ENCODE peak calls at places on chromosomes 13 and 19, in nine cellular contexts. One of them, this sample, is unnamed.

GRCh38 chr19:10271543-10272086 is 695 bp downstream of the ICAM1 start:
- DNase-seq in neural progenitor cell: no peak
- DNase-seq in iPS DF 6.9: no peak
- DNase-seq in sigmoid colon: no peak
- DNase-seq in GM06990: peak
- DNase-seq in left lung: no peak
- DNase-seq in AG10803: no peak
- DNase-seq in heart left ventricle: no peak
- DNase-seq in HFF-Myc: no peak
- DNase-seq in this sample: no peak

GRCh38 chr13:80054806-80055205 is 286.1 kb downstream of the SPRY2 start:
- DNase-seq in neural progenitor cell: no peak
- DNase-seq in iPS DF 6.9: no peak
- DNase-seq in sigmoid colon: no peak
- DNase-seq in GM06990: no peak
- DNase-seq in left lung: no peak
- DNase-seq in AG10803: peak
- DNase-seq in heart left ventricle: no peak
- DNase-seq in HFF-Myc: no peak
- DNase-seq in this sample: no peak

GRCh38 chr19:4732680-4733114 is 9.1 kb upstream of the DPP9 start:
- DNase-seq in neural progenitor cell: peak
- DNase-seq in iPS DF 6.9: peak
- DNase-seq in sigmoid colon: peak
- DNase-seq in GM06990: no peak
- DNase-seq in left lung: no peak
- DNase-seq in AG10803: peak
- DNase-seq in heart left ventricle: no peak
- DNase-seq in HFF-Myc: no peak
- DNase-seq in this sample: peak

GRCh38 chr13:91347996-91348905 is 764 bp downstream of the MIR17HG start:
- DNase-seq in neural progenitor cell: peak
- DNase-seq in iPS DF 6.9: no peak
- DNase-seq in sigmoid colon: peak
- DNase-seq in GM06990: no peak
- DNase-seq in left lung: peak
- DNase-seq in AG10803: peak
- DNase-seq in heart left ventricle: peak
- DNase-seq in HFF-Myc: no peak
- DNase-seq in this sample: no peak

GRCh38 chr13:79581870-79582315 is 100.9 kb downstream of the NDFIP2 start:
- DNase-seq in neural progenitor cell: peak
- DNase-seq in iPS DF 6.9: no peak
- DNase-seq in sigmoid colon: no peak
- DNase-seq in GM06990: no peak
- DNase-seq in left lung: no peak
- DNase-seq in AG10803: peak
- DNase-seq in heart left ventricle: peak
- DNase-seq in HFF-Myc: peak
- DNase-seq in this sample: no peak

GRCh38 chr13:112747256-112747655 is 57.4 kb downstream of the ATP11A start:
- DNase-seq in neural progenitor cell: no peak
- DNase-seq in iPS DF 6.9: no peak
- DNase-seq in sigmoid colon: peak
- DNase-seq in GM06990: no peak
- DNase-seq in left lung: no peak
- DNase-seq in AG10803: no peak
- DNase-seq in heart left ventricle: no peak
- DNase-seq in HFF-Myc: no peak
- DNase-seq in this sample: no peak

GRCh38 chr13:36029171-36029570 is 102.0 kb downstream of the DCLK1 start:
- DNase-seq in neural progenitor cell: no peak
- DNase-seq in iPS DF 6.9: no peak
- DNase-seq in sigmoid colon: no peak
- DNase-seq in GM06990: no peak
- DNase-seq in left lung: no peak
- DNase-seq in AG10803: no peak
- DNase-seq in heart left ventricle: no peak
- DNase-seq in HFF-Myc: no peak
- DNase-seq in this sample: no peak

GRCh38 chr19:18086590-18087138 is at the start of gene IL12RB1:
- DNase-seq in neural progenitor cell: no peak
- DNase-seq in iPS DF 6.9: no peak
- DNase-seq in sigmoid colon: no peak
- DNase-seq in GM06990: peak
- DNase-seq in left lung: no peak
- DNase-seq in AG10803: no peak
- DNase-seq in heart left ventricle: no peak
- DNase-seq in HFF-Myc: no peak
- DNase-seq in this sample: no peak

GRCh38 chr19:7507884-7508283 is 8.0 kb upstream of the ZNF358 start:
- DNase-seq in neural progenitor cell: peak
- DNase-seq in iPS DF 6.9: peak
- DNase-seq in sigmoid colon: peak
- DNase-seq in GM06990: peak
- DNase-seq in left lung: peak
- DNase-seq in AG10803: peak
- DNase-seq in heart left ventricle: peak
- DNase-seq in HFF-Myc: no peak
- DNase-seq in this sample: peak

GRCh38 chr19:27867981-27868380 is 1345.0 kb downstream of the UQCRFS1 start:
- DNase-seq in neural progenitor cell: no peak
- DNase-seq in iPS DF 6.9: no peak
- DNase-seq in sigmoid colon: no peak
- DNase-seq in GM06990: no peak
- DNase-seq in left lung: no peak
- DNase-seq in AG10803: no peak
- DNase-seq in heart left ventricle: no peak
- DNase-seq in HFF-Myc: no peak
- DNase-seq in this sample: no peak

GRCh38 chr13:94674609-94675348 is 37.6 kb downstream of the SOX21 start:
- DNase-seq in neural progenitor cell: peak
- DNase-seq in iPS DF 6.9: peak
- DNase-seq in sigmoid colon: no peak
- DNase-seq in GM06990: no peak
- DNase-seq in left lung: no peak
- DNase-seq in AG10803: peak
- DNase-seq in heart left ventricle: no peak
- DNase-seq in HFF-Myc: no peak
- DNase-seq in this sample: no peak

GRCh38 chr13:21427741-21428140 is 31.4 kb downstream of the ZDHHC20 start:
- DNase-seq in neural progenitor cell: no peak
- DNase-seq in iPS DF 6.9: no peak
- DNase-seq in sigmoid colon: no peak
- DNase-seq in GM06990: peak
- DNase-seq in left lung: no peak
- DNase-seq in AG10803: no peak
- DNase-seq in heart left ventricle: no peak
- DNase-seq in HFF-Myc: no peak
- DNase-seq in this sample: no peak

DNA sequence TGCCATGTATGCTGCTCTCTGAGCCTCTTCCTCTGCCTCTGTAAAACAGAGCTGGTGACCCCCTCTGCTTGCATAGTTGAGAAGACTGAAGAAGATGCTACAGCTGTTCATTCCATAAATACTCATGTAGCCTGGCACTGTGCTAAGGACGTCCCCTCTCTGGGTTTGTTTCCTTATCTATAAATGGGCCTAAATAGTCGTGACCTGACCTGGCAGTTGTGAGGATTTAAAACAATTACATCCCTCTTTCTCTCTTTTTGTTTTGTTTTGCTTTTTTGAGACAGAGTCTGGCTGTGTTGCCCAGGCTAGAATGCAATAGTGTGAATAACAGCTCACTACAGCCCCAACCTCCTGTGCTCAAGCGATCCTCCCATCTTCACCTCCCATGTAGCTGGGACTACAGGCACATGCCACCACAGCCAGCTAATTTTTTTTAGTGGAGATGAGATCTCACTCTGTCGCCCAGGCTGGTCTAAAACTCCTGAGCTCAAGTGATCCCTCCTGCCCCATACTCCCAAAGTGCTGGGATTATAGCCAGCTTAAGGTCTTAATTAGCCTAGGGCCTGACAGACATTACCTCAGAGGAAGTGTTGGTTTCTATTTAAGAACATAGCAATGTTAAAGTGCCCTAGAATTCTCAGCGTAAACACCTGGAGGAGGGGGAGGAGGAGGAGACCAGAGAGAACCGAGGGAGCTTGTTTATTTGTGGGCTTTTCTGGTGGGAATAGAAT is 4.6 kb downstream of the WDR62 start:
- DNase-seq in neural progenitor cell: no peak
- DNase-seq in iPS DF 6.9: no peak
- DNase-seq in sigmoid colon: no peak
- DNase-seq in GM06990: no peak
- DNase-seq in left lung: no peak
- DNase-seq in AG10803: no peak
- DNase-seq in heart left ventricle: no peak
- DNase-seq in HFF-Myc: no peak
- DNase-seq in this sample: no peak
- H3K4me3 ChIP-seq in neural progenitor cell: no peak
- H3K4me3 ChIP-seq in iPS DF 6.9: no peak
- H3K4me3 ChIP-seq in sigmoid colon: no peak
- H3K4me3 ChIP-seq in GM06990: no peak
- H3K4me3 ChIP-seq in left lung: no peak
- H3K4me3 ChIP-seq in AG10803: no peak
- H3K4me3 ChIP-seq in heart left ventricle: no peak
- H3K4me3 ChIP-seq in HFF-Myc: no peak
- H3K4me3 ChIP-seq in this sample: no peak

GRCh38 chr13:25097426-25097825 is 1.5 kb downstream of the PABPC3 start:
- DNase-seq in neural progenitor cell: no peak
- DNase-seq in iPS DF 6.9: no peak
- DNase-seq in sigmoid colon: no peak
- DNase-seq in GM06990: no peak
- DNase-seq in left lung: no peak
- DNase-seq in AG10803: no peak
- DNase-seq in heart left ventricle: no peak
- DNase-seq in HFF-Myc: no peak
- DNase-seq in this sample: no peak

DNA sequence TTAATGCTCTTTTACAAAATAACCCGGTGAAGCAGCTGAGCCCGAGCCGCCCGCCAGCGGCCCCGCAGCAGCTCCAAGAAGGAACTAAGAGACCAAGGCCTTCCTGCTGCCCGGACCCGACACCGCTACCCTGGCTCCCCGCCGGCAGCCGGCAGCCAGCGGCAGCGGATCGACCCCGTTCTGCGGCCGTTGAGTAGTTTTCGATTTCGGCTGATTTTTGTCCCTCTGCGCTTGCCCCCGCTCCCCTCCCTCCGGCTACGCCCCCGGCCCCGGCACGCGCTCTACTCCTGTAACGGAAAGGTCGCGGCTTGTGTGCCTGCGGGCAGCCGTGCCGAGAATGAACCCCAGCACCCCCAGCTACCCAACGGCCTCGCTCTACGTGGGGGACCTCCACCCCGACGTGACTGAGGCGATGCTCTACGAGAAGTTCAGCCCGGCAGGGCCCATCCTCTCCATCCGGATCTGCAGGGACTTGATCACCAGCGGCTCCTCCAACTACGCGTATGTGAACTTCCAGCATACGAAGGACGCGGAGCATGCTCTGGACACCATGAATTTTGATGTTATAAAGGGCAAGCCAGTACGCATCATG is at the start of gene PABPC3:
- DNase-seq in neural progenitor cell: no peak
- DNase-seq in iPS DF 6.9: no peak
- DNase-seq in sigmoid colon: no peak
- DNase-seq in GM06990: peak
- DNase-seq in left lung: no peak
- DNase-seq in AG10803: peak
- DNase-seq in heart left ventricle: no peak
- DNase-seq in HFF-Myc: no peak
- DNase-seq in this sample: no peak
- H3K4me3 ChIP-seq in neural progenitor cell: no peak
- H3K4me3 ChIP-seq in iPS DF 6.9: no peak
- H3K4me3 ChIP-seq in sigmoid colon: no peak
- H3K4me3 ChIP-seq in GM06990: no peak
- H3K4me3 ChIP-seq in left lung: no peak
- H3K4me3 ChIP-seq in AG10803: peak
- H3K4me3 ChIP-seq in heart left ventricle: no peak
- H3K4me3 ChIP-seq in HFF-Myc: peak
- H3K4me3 ChIP-seq in this sample: peak

DNA sequence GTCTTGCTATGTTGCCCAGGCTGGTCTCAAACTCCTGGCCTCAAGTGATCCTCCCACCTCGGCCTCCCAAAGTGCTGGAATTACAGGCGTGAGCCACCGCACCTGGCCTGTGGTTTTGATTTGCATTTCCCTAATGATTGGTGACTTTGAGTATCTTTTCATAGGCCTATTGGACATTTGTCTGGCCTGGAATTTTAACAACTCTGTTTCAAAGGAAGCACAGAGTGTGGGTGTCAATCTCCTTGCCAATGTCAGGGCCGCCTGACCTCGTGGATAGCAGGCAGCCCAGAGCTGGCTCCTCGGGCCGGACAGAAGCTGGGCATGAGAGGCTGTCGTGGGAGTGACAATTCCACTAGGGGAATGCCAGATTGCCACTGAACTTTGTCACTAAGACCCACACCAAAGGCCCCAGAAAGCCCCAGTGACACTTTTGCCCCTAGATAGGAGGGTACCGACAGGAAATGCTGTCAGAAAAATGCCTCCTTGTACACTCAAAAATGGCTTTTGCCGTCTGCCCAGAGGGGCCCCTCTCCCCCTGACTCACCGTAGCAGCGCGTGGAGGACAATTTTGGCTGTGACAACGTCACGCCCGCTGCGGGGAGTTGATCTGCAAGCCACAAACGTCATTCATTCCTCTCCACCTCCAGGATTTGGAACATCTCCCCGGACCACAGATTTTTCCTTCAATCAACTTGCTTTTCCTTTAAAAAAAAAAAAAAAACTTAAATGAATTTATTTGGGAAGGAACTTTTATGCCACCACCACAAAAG is 11.7 kb upstream of the ADGRE5 start:
- DNase-seq in neural progenitor cell: no peak
- DNase-seq in iPS DF 6.9: no peak
- DNase-seq in sigmoid colon: no peak
- DNase-seq in GM06990: peak
- DNase-seq in left lung: no peak
- DNase-seq in AG10803: peak
- DNase-seq in heart left ventricle: peak
- DNase-seq in HFF-Myc: no peak
- DNase-seq in this sample: no peak
- H3K4me3 ChIP-seq in neural progenitor cell: no peak
- H3K4me3 ChIP-seq in iPS DF 6.9: no peak
- H3K4me3 ChIP-seq in sigmoid colon: no peak
- H3K4me3 ChIP-seq in GM06990: peak
- H3K4me3 ChIP-seq in left lung: no peak
- H3K4me3 ChIP-seq in AG10803: no peak
- H3K4me3 ChIP-seq in heart left ventricle: no peak
- H3K4me3 ChIP-seq in HFF-Myc: no peak
- H3K4me3 ChIP-seq in this sample: no peak

DNA sequence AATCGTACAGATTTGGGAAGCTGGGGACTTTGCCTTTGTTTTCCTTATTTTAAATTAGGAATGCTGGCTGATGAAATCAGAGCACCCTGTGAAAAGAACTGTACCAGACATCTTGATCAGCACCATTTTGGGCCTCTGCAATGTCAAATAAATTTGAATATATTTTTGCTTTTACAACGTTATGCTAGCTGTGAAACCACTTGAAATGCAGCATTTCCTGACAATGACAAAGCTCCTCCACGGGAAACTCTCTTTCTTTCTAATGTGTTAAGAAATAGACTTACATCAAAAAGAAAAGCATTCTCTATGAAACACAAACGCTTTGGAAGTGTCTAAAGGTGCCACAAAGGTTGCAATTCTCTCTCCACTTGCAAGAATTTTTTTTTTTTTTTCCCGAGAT is 47.1 kb upstream of the MAP3K10 start:
- DNase-seq in neural progenitor cell: no peak
- DNase-seq in iPS DF 6.9: no peak
- DNase-seq in sigmoid colon: no peak
- DNase-seq in GM06990: no peak
- DNase-seq in left lung: no peak
- DNase-seq in AG10803: no peak
- DNase-seq in heart left ventricle: no peak
- DNase-seq in HFF-Myc: no peak
- DNase-seq in this sample: no peak
- H3K4me3 ChIP-seq in neural progenitor cell: no peak
- H3K4me3 ChIP-seq in iPS DF 6.9: no peak
- H3K4me3 ChIP-seq in sigmoid colon: no peak
- H3K4me3 ChIP-seq in GM06990: peak
- H3K4me3 ChIP-seq in left lung: no peak
- H3K4me3 ChIP-seq in AG10803: no peak
- H3K4me3 ChIP-seq in heart left ventricle: no peak
- H3K4me3 ChIP-seq in HFF-Myc: no peak
- H3K4me3 ChIP-seq in this sample: no peak